ENCODE peak calls at places on chromosomes 2 and 18, in eight cellular contexts. V, U, O, Q, H, Z, N and F are unnamed samples.

GRCh38 chr2:56047136-56047535 is 123.6 kb upstream of the EFEMP1 start:
- DNase-seq in Q (no peak), N (no peak), Z (no peak), V (no peak), H (no peak), U (no peak), O (no peak), F (no peak)

GRCh38 chr2:197515798-197516761 is at the start of gene MOB4:
- DNase-seq in V (peak; percentile 92), Q (peak; percentile 96), O (peak; percentile 66), Z (peak; percentile 95), H (peak; percentile 94), N (peak; percentile 77), U (peak; percentile 87), F (peak; percentile 93)

GRCh38 chr2:105682401-105682800 is 62.3 kb upstream of the NCK2 start:
- DNase-seq in U (no peak), V (no peak), Z (no peak), O (no peak), N (no peak), Q (no peak), H (no peak), F (no peak)

GRCh38 chr2:179201884-179202283 is 62.7 kb downstream of the SESTD1 start:
- DNase-seq in O (no peak), N (peak; percentile 16), Q (no peak), Z (no peak), U (no peak), V (no peak), H (no peak), F (no peak)

GRCh38 chr18:24546304-24546703 is 85.9 kb downstream of the HRH4 start:
- DNase-seq in H (no peak), O (no peak), Z (no peak), Q (no peak), V (no peak), N (no peak), U (no peak), F (no peak)

GRCh38 chr2:127572841-127573240 is 37.4 kb downstream of the MYO7B start:
- DNase-seq in O (no peak), U (no peak), N (no peak), V (no peak), H (no peak), Z (no peak), Q (no peak), F (no peak)

GRCh38 chr18:35162995-35163394 is 77.8 kb upstream of the ZNF397 start:
- DNase-seq in Q (no peak), V (no peak), Z (no peak), N (no peak), U (no peak), H (no peak), O (no peak), F (no peak)

GRCh38 chr2:10194021-10194820 is 71.7 kb downstream of the RRM2 start:
- DNase-seq in U (no peak), N (no peak), O (no peak), Z (no peak), H (no peak), Q (no peak), V (no peak), F (no peak)

GRCh38 chr2:157565550-157565949 is 63.1 kb downstream of the ACVR1C start:
- DNase-seq in O (no peak), Q (no peak), V (no peak), U (no peak), N (no peak), Z (no peak), H (no peak), F (no peak)

GRCh38 chr2:38377501-38378258 is 607 bp upstream of the ATL2 start:
- DNase-seq in O (peak; percentile 19), V (no peak), N (peak; percentile 85), Q (no peak), Z (no peak), U (no peak), H (no peak), F (no peak)

GRCh38 chr2:60070851-60071250 is 482.6 kb downstream of the BCL11A start:
- DNase-seq in V (no peak), Q (no peak), Z (no peak), U (no peak), H (no peak), N (no peak), O (no peak), F (no peak)

GRCh38 chr2:26811261-26811660 is 25.4 kb downstream of the CENPA start:
- DNase-seq in V (no peak), Z (no peak), H (no peak), U (no peak), Q (no peak), O (no peak), N (no peak), F (no peak)

GRCh38 chr2:240462073-240462703 is 26.7 kb downstream of the GPC1 start:
- DNase-seq in N (no peak), U (peak; percentile 10), H (no peak), V (no peak), O (no peak), Q (no peak), Z (peak; percentile 7), F (no peak)

GRCh38 chr2:21413082-21413481 is 289.3 kb downstream of the TDRD15 start:
- DNase-seq in Z (no peak), O (no peak), H (no peak), U (no peak), N (no peak), Q (no peak), V (no peak), F (no peak)

GRCh38 chr2:233498126-233498525 is 68.5 kb downstream of the USP40 start:
- DNase-seq in V (no peak), H (no peak), N (no peak), Z (no peak), O (no peak), Q (no peak), U (no peak), F (no peak)

GRCh38 chr2:176496756-176497155 is 227.5 kb downstream of the MTX2 start:
- DNase-seq in H (no peak), N (no peak), Z (no peak), U (no peak), O (no peak), Q (no peak), V (no peak), F (no peak)

GRCh38 chr18:22385718-22386117 is 32.0 kb downstream of the CTAGE1 start:
- DNase-seq in N (no peak), Z (no peak), V (no peak), Q (no peak), O (peak; percentile 49), U (no peak), H (no peak), F (no peak)

GRCh38 chr18:70046207-70046606 is 98.5 kb upstream of the CD226 start:
- DNase-seq in Z (no peak), Q (no peak), V (no peak), H (no peak), U (no peak), O (no peak), N (no peak), F (no peak)

GRCh38 chr2:8656811-8657210 is 25.0 kb upstream of the ID2 start:
- DNase-seq in O (no peak), Z (no peak), N (no peak), H (no peak), Q (no peak), V (no peak), U (no peak), F (no peak)

GRCh38 chr2:219954331-219954730 is 326.9 kb downstream of the SLC4A3 start:
- DNase-seq in H (no peak), N (no peak), V (no peak), Z (no peak), U (no peak), O (no peak), Q (no peak), F (no peak)

GRCh38 chr2:241295326-241296095 is 20.0 kb downstream of the HDLBP start:
- DNase-seq in Q (no peak), U (no peak), Z (no peak), H (no peak), V (no peak), N (no peak), O (no peak), F (no peak)